ENCODE peak calls at places on chromosomes 11 and 22, in seven cellular contexts. F is activated effector memory CD4-positive, alpha-beta T cell treated with anti-CD3 and anti-CD28 coated beads, Interleukin-2, amount 50 U/mL, for 16 hours; P is stimulated activated CD4-positive, alpha-beta T cell treated with anti-CD3 and anti-CD28 coated beads, Interleukin-2, amount 100 ng/mL, for 48 hours; L is HFF-Myc; U is pancreas; Y is activated T-cell treated with anti-CD3 and anti-CD28 coated beads for 4 hours; X is foreskin keratinocyte. S is an unnamed sample.

GRCh38 chr11:7657306-7658025 is 15.8 kb downstream of the CYB5R2 start:
- DNase-seq in F (no peak), P (no peak), L (no peak), U (peak; percentile 50), Y (no peak), X (peak; percentile 59), S (peak; percentile 77)

GRCh38 chr11:85756401-85757200 is 54.3 kb downstream of the SYTL2 start:
- DNase-seq in F (no peak), P (no peak), L (no peak), U (no peak), Y (peak; percentile 37), X (peak; percentile 33), S (no peak)

GRCh38 chr11:34749666-34750659 is 129.1 kb downstream of the EHF start:
- DNase-seq in F (no peak), P (no peak), L (peak; percentile 20), U (no peak), Y (no peak), X (peak; percentile 50), S (peak; percentile 96)

GRCh38 chr11:128193633-128194032 is 393.7 kb downstream of the ETS1 start:
- DNase-seq in F (no peak), P (no peak), L (no peak), U (no peak), Y (no peak), X (peak; percentile 76), S (no peak)

GRCh38 chr22:36350751-36351594 is 36.8 kb downstream of the MYH9 start:
- DNase-seq in F (no peak), P (no peak), L (no peak), U (no peak), Y (no peak), X (peak; percentile 53), S (peak; percentile 92)

GRCh38 chr11:63762662-63763505 is 5.7 kb downstream of the ZFTA start:
- DNase-seq in F (no peak), P (no peak), L (no peak), U (peak; percentile 36), Y (no peak), X (no peak), S (peak; percentile 51)

GRCh38 chr11:44270403-44271192 is 39.3 kb downstream of the ALX4 start:
- DNase-seq in F (peak; percentile 22), P (no peak), L (no peak), U (no peak), Y (no peak), X (no peak), S (no peak)

GRCh38 chr11:40405614-40406013 is 1053.8 kb downstream of the LRRC4C start:
- DNase-seq in F (no peak), P (no peak), L (no peak), U (no peak), Y (no peak), X (no peak), S (no peak)

GRCh38 chr11:96272542-96273306 is 70.3 kb downstream of the MAML2 start:
- DNase-seq in F (no peak), P (no peak), L (no peak), U (peak; percentile 37), Y (no peak), X (peak; percentile 38), S (peak; percentile 57)

GRCh38 chr11:133968300-133968699 is 11.5 kb upstream of the IGSF9B start:
- DNase-seq in F (no peak), P (no peak), L (no peak), U (no peak), Y (no peak), X (no peak), S (no peak)

GRCh38 chr11:82718307-82718706 is 15.4 kb downstream of the FAM181B start:
- DNase-seq in F (no peak), P (no peak), L (peak; percentile 37), U (peak; percentile 19), Y (no peak), X (peak; percentile 44), S (peak; percentile 49)

GRCh38 chr11:8032576-8033311 is 45.6 kb downstream of the EIF3F start:
- DNase-seq in F (no peak), P (no peak), L (no peak), U (no peak), Y (no peak), X (no peak), S (no peak)

GRCh38 chr22:47474895-47475294 is 712.4 kb downstream of the TBC1D22A start:
- DNase-seq in F (no peak), P (no peak), L (no peak), U (no peak), Y (no peak), X (no peak), S (no peak)

GRCh38 chr11:68386331-68386978 is 74.1 kb downstream of the LRP5 start:
- DNase-seq in F (no peak), P (no peak), L (no peak), U (no peak), Y (no peak), X (no peak), S (no peak)

GRCh38 chr22:43001271-43002197 is 13.4 kb downstream of the PACSIN2 start:
- DNase-seq in F (no peak), P (no peak), L (no peak), U (no peak), Y (no peak), X (no peak), S (peak; percentile 47)

GRCh38 chr11:110022548-110022947 is 70.6 kb upstream of the ZC3H12C start:
- DNase-seq in F (no peak), P (no peak), L (no peak), U (no peak), Y (no peak), X (peak; percentile 81), S (no peak)

GRCh38 chr11:47284151-47284550 is 14.2 kb downstream of the MADD start:
- DNase-seq in F (no peak), P (no peak), L (no peak), U (no peak), Y (no peak), X (no peak), S (no peak)

GRCh38 chr22:44584256-44584902 is 86.3 kb upstream of the RTL6 start:
- DNase-seq in F (peak; percentile 42), P (no peak), L (no peak), U (no peak), Y (no peak), X (no peak), S (no peak)

GRCh38 chr11:14413307-14414072 is 54.5 kb upstream of the RRAS2 start:
- DNase-seq in F (no peak), P (no peak), L (no peak), U (no peak), Y (no peak), X (no peak), S (peak; percentile 87)

GRCh38 chr11:95999604-96000003 is 75.7 kb upstream of the MTMR2 start:
- DNase-seq in F (no peak), P (no peak), L (no peak), U (no peak), Y (no peak), X (no peak), S (no peak)

GRCh38 chr22:45876136-45877035 is 100.6 kb downstream of the WNT7B start:
- DNase-seq in F (peak; percentile 28), P (no peak), L (no peak), U (peak; percentile 1), Y (no peak), X (no peak), S (no peak)

GRCh38 chr11:72038491-72038890 is 39.8 kb downstream of the IL18BP start:
- DNase-seq in F (no peak), P (no peak), L (peak; percentile 35), U (no peak), Y (no peak), X (no peak), S (peak; percentile 81)

GRCh38 chr22:39268645-39269044 is 23.9 kb upstream of the PDGFB start:
- DNase-seq in F (no peak), P (no peak), L (no peak), U (no peak), Y (no peak), X (no peak), S (no peak)

GRCh38 chr22:23751441-23751996 is 607 bp upstream of the ZNF70 start:
- DNase-seq in F (no peak), P (no peak), L (no peak), U (no peak), Y (no peak), X (peak; percentile 22), S (peak; percentile 17)

GRCh38 chr22:44828193-44828592 is 75.8 kb downstream of the ARHGAP8 start:
- DNase-seq in F (no peak), P (peak; percentile 15), L (no peak), U (no peak), Y (no peak), X (peak; percentile 1), S (no peak)

GRCh38 chr11:75276696-75277095 is 36.1 kb downstream of the TPBGL start:
- DNase-seq in F (peak; percentile 45), P (no peak), L (no peak), U (no peak), Y (no peak), X (no peak), S (no peak)

GRCh38 chr11:83449338-83449913 is 163.3 kb upstream of the CCDC90B start:
- DNase-seq in F (no peak), P (no peak), L (no peak), U (no peak), Y (no peak), X (no peak), S (peak; percentile 1)

GRCh38 chr22:46066691-46067090 is 83.6 kb upstream of the PPARA start:
- DNase-seq in F (peak; percentile 9), P (no peak), L (no peak), U (peak; percentile 30), Y (no peak), X (no peak), S (peak; percentile 87)

GRCh38 chr11:73860202-73860601 is 16.4 kb downstream of the COA4 start:
- DNase-seq in F (no peak), P (no peak), L (no peak), U (no peak), Y (no peak), X (no peak), S (no peak)

GRCh38 chr11:79052539-79052938 is 388.3 kb downstream of the TENM4 start:
- DNase-seq in F (no peak), P (no peak), L (no peak), U (no peak), Y (no peak), X (no peak), S (no peak)

GRCh38 chr11:117044287-117045035 is 53.8 kb downstream of the SIK3 start:
- DNase-seq in F (no peak), P (no peak), L (no peak), U (no peak), Y (no peak), X (peak; percentile 47), S (no peak)

GRCh38 chr11:81644239-81644840 is 1089.3 kb downstream of the FAM181B start:
- DNase-seq in F (no peak), P (no peak), L (no peak), U (no peak), Y (no peak), X (peak; percentile 55), S (peak; percentile 45)